ENCODE peak calls at places on chromosomes 12 and 14, in eight cellular contexts. U is ovary, W is Peyer's patch, L is IMR-90, Y is PC-3, Q is lower lobe of right lung, A is HCT116, N is spleen. R is an unnamed sample.
A peak's percentile ranks its signal among the peaks of the same experiment; 100 is the strongest.

GRCh38 chr14:101359221-101360044 is 201.9 kb upstream of the DIO3 start:
- DNase-seq in U (peak; percentile 77), W (peak; percentile 55), L (no peak), Y (no peak), Q (no peak), A (no peak), N (peak; percentile 57), R (no peak)

GRCh38 chr12:57428965-57429364 is 1.9 kb downstream of the R3HDM2 start:
- DNase-seq in U (no peak), W (peak; percentile 17), L (no peak), Y (no peak), Q (no peak), A (no peak), N (no peak), R (no peak)

GRCh38 chr14:20782280-20782890 is 1.3 kb downstream of the RNASE6 start:
- DNase-seq in U (no peak), W (peak; percentile 68), L (no peak), Y (peak; percentile 31), Q (no peak), A (no peak), N (no peak), R (no peak)

GRCh38 chr14:96095058-96095457 is 55.9 kb downstream of the C14orf132 start:
- DNase-seq in U (no peak), W (peak; percentile 26), L (no peak), Y (no peak), Q (no peak), A (no peak), N (no peak), R (no peak)

GRCh38 chr12:98873823-98874222 is 228.7 kb downstream of the APAF1 start:
- DNase-seq in U (no peak), W (no peak), L (no peak), Y (no peak), Q (no peak), A (no peak), N (no peak), R (no peak)

GRCh38 chr12:87599459-87599858 is 429.7 kb downstream of the C12orf50 start:
- DNase-seq in U (no peak), W (no peak), L (no peak), Y (no peak), Q (no peak), A (no peak), N (no peak), R (no peak)

GRCh38 chr12:24592048-24592447 is 356.9 kb downstream of the BCAT1 start:
- DNase-seq in U (no peak), W (no peak), L (no peak), Y (no peak), Q (no peak), A (no peak), N (no peak), R (no peak)

GRCh38 chr12:85568395-85569103 is 267.7 kb downstream of the RASSF9 start:
- DNase-seq in U (no peak), W (peak; percentile 55), L (no peak), Y (peak; percentile 10), Q (no peak), A (no peak), N (no peak), R (no peak)

GRCh38 chr12:66176105-66176504 is 6.3 kb upstream of the TMBIM4 start:
- DNase-seq in U (no peak), W (no peak), L (peak; percentile 12), Y (no peak), Q (no peak), A (no peak), N (no peak), R (no peak)

GRCh38 chr14:103136076-103136340 is 12.7 kb downstream of the TNFAIP2 start:
- DNase-seq in U (no peak), W (no peak), L (no peak), Y (no peak), Q (no peak), A (no peak), N (no peak), R (no peak)

DNA sequence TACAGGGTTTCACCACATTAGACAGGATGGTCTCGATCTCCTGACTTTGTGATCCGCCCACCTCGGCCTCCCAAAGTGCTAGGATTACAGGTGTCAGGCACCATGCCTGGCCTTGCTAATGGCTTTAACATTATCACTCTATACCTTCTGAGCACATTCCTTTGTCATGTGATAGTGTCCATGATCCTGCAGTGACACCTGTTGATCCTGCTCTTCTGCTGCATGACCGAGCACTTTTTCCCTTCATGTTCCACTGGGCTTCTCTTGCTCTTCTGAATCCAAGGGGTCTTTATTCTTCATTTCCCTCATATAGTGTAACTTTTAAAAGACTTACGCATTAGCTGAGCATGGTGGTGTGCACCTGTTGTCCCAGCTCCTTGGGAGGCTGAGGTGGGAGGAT is 11.6 kb downstream of the ZNF268 start:
- DNase-seq in U (no peak), W (no peak), L (no peak), Y (no peak), Q (no peak), A (no peak), N (no peak), R (no peak)
- H3K9me3 ChIP-seq in U (peaks cover 9% of the 10 kb centered on the region), W (no peaks in the 10 kb centered on the region), L (peaks cover 69% of the 10 kb centered on the region), Y (no peaks in the 10 kb centered on the region), Q (peaks cover 90% of the 10 kb centered on the region), A (peaks cover 41% of the 10 kb centered on the region), N (peaks cover 96% of the 10 kb centered on the region), R (peaks cover 86% of the 10 kb centered on the region)

GRCh38 chr14:77155083-77155482 is 13.5 kb upstream of the ZDHHC22 start:
- DNase-seq in U (no peak), W (no peak), L (no peak), Y (no peak), Q (no peak), A (no peak), N (peak; percentile 19), R (no peak)

GRCh38 chr14:77154421-77154820 is 12.8 kb upstream of the ZDHHC22 start:
- DNase-seq in U (no peak), W (peak; percentile 19), L (no peak), Y (no peak), Q (no peak), A (no peak), N (peak; percentile 29), R (no peak)

GRCh38 chr14:77158175-77158908 is 16.8 kb upstream of the ZDHHC22 start:
- DNase-seq in U (peak; percentile 41), W (peak; percentile 32), L (peak; percentile 71), Y (peak; percentile 76), Q (no peak), A (no peak), N (peak; percentile 36), R (no peak)

GRCh38 chr14:77161011-77161410 is 19.4 kb upstream of the ZDHHC22 start:
- DNase-seq in U (no peak), W (peak; percentile 13), L (no peak), Y (no peak), Q (no peak), A (no peak), N (peak; percentile 38), R (no peak)

DNA sequence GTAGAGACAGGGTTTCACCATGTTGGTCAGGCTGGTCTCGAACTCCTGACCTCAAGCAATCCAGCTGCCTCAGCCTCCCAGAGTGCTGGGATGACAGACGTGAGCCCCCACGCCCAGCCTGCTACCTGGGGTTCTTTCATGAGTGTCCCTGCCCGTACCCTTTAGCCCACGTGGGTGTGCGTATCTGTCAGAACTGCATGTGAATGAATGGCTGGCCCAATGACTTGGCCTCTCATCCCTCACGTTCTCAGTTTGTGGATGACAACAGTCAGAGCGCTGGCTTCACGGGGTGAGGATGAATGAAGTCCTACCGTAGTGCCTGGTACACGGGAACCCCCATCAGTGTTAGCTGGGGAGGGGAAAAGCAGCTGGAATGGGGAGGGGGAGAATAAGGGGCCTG is 16.1 kb upstream of the ZDHHC22 start:
- DNase-seq in U (no peak), W (peak; percentile 30), L (no peak), Y (no peak), Q (no peak), A (no peak), N (peak; percentile 34), R (no peak)
- H3K27ac ChIP-seq in U (no peak overlapping the region), W (no peak overlapping the region), L (no peak overlapping the region), Y (no peak overlapping the region), Q (no peak overlapping the region), A (no peak overlapping the region), N (no peak overlapping the region), R (no peak overlapping the region)

DNA sequence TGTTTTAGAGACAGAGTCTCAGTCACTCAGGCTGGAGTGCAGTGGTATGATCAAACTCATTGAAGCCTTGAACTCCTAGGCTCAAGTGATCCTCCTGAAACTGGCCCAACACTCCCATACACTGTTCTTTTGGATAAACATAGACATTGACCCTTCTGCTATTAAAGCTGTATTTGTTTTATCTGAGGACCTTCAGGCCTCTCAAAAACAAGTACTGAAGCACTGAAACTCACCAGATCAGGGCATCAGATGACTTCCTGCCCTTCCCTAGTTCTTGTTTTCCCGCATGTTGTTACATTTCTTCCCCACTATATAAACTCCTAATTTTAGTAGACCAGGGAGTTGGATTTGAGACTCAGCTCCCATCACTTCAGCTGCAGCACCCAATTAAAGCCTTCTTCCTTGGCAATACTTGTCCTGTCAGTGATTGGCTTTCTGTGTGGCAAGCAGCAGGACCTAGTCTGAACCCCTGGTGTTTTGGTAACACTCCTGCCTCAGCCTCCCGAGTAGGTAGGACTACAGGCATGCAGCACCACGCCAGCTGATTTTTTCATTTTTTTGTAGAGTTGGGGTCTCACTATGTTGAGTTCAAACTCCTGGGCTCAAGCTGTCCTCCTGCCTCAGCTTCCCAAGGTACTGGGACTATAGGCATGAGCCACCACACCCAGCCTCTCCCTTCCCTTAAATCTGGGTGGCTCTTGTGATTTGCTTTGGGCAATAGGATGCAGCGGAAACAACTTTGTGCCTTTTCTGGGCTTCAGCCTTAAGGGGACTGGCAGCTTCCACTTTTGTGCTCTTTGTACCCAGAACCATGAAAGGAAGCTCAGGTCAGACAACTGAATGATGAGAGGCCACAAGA is 12.5 kb upstream of the IFT81 start:
- DNase-seq in U (no peak), W (no peak), L (no peak), Y (no peak), Q (no peak), A (no peak), N (no peak), R (no peak)
- TF ChIP-seq CTCF in U (no peak), W (no peak), L (no peak), Y (no peak), Q (no peak), A (no peak), N (no peak), R (no peak)

GRCh38 chr12:92950011-92950410 is 20.9 kb upstream of the EEA1 start:
- DNase-seq in U (no peak), W (no peak), L (no peak), Y (no peak), Q (no peak), A (no peak), N (no peak), R (no peak)

GRCh38 chr12:92952394-92952793 is 23.3 kb upstream of the EEA1 start:
- DNase-seq in U (no peak), W (no peak), L (no peak), Y (no peak), Q (no peak), A (no peak), N (no peak), R (no peak)

GRCh38 chr12:92951006-92951405 is 21.9 kb upstream of the EEA1 start:
- DNase-seq in U (no peak), W (no peak), L (no peak), Y (no peak), Q (no peak), A (no peak), N (no peak), R (no peak)

GRCh38 chr12:92947589-92948215 is 18.6 kb upstream of the EEA1 start:
- DNase-seq in U (no peak), W (no peak), L (no peak), Y (no peak), Q (no peak), A (no peak), N (no peak), R (no peak)

DNA sequence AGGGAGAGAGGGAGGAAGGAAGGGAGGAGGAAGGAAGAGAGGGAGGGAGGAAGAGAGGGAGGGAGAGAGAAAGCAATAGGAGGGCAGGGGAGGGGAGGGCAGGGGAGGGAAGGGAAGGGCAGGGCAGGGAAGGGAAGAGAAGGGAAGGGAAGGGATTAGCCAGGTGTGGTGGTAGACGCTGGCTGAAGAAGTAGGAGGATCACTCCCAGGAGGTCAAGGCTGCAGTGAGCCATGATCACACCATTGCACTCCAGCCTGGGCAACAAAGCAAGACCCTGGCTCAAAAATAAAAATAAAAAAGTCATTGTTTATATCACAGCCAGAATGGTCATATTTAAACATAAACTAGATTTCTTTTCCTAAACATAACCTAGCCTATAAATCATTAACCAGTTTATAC is 20.4 kb upstream of the EEA1 start:
- DNase-seq in U (no peak), W (no peak), L (no peak), Y (no peak), Q (no peak), A (no peak), N (no peak), R (no peak)
- H3K9me3 ChIP-seq in U (no peaks in the 10 kb centered on the region), W (no peaks in the 10 kb centered on the region), L (peaks cover 5% of the 10 kb centered on the region), Y (peaks cover 6% of the 10 kb centered on the region), Q (no peaks in the 10 kb centered on the region), A (peaks cover 6% of the 10 kb centered on the region), N (peaks cover 17% of the 10 kb centered on the region), R (no peaks in the 10 kb centered on the region)